ENCODE peak calls at places on chromosomes 2 and 18, in five cellular contexts. One of them, this sample, is unnamed.

GRCh38 chr2:62672601-62673000 is 32.9 kb upstream of the EHBP1 start:
- DNase-seq in suprapubic skin: no peak
- DNase-seq in H1: peak; percentile 36
- DNase-seq in SK-N-SH: no peak
- DNase-seq in upper lobe of left lung: peak; percentile 36
- DNase-seq in this sample: no peak

GRCh38 chr2:136582631-136583205 is 182.6 kb upstream of the THSD7B start:
- DNase-seq in suprapubic skin: no peak
- DNase-seq in H1: no peak
- DNase-seq in SK-N-SH: no peak
- DNase-seq in upper lobe of left lung: no peak
- DNase-seq in this sample: no peak

GRCh38 chr2:63054812-63055509 is 4.3 kb downstream of the OTX1 start:
- DNase-seq in suprapubic skin: no peak
- DNase-seq in H1: no peak
- DNase-seq in SK-N-SH: peak; percentile 57
- DNase-seq in upper lobe of left lung: no peak
- DNase-seq in this sample: no peak

GRCh38 chr2:68287580-68288441 is 31.9 kb downstream of the CNRIP1 start:
- DNase-seq in suprapubic skin: no peak
- DNase-seq in H1: no peak
- DNase-seq in SK-N-SH: no peak
- DNase-seq in upper lobe of left lung: peak; percentile 27
- DNase-seq in this sample: no peak

GRCh38 chr2:195562624-195563566 is 94.1 kb upstream of the SLC39A10 start:
- DNase-seq in suprapubic skin: no peak
- DNase-seq in H1: no peak
- DNase-seq in SK-N-SH: peak; percentile 31
- DNase-seq in upper lobe of left lung: no peak
- DNase-seq in this sample: no peak

GRCh38 chr2:201872576-201872975 is 66.2 kb downstream of the CDK15 start:
- DNase-seq in suprapubic skin: no peak
- DNase-seq in H1: no peak
- DNase-seq in SK-N-SH: no peak
- DNase-seq in upper lobe of left lung: no peak
- DNase-seq in this sample: no peak

GRCh38 chr2:193556766-193557470 is 1362.2 kb upstream of the TMEFF2 start:
- DNase-seq in suprapubic skin: no peak
- DNase-seq in H1: no peak
- DNase-seq in SK-N-SH: no peak
- DNase-seq in upper lobe of left lung: no peak
- DNase-seq in this sample: no peak

GRCh38 chr2:57515366-57515765 is 531.2 kb upstream of the VRK2 start:
- DNase-seq in suprapubic skin: no peak
- DNase-seq in H1: no peak
- DNase-seq in SK-N-SH: no peak
- DNase-seq in upper lobe of left lung: no peak
- DNase-seq in this sample: no peak

GRCh38 chr2:219125886-219126270 is 34.7 kb downstream of the NHEJ1 start:
- DNase-seq in suprapubic skin: no peak
- DNase-seq in H1: no peak
- DNase-seq in SK-N-SH: no peak
- DNase-seq in upper lobe of left lung: no peak
- DNase-seq in this sample: no peak

DNA sequence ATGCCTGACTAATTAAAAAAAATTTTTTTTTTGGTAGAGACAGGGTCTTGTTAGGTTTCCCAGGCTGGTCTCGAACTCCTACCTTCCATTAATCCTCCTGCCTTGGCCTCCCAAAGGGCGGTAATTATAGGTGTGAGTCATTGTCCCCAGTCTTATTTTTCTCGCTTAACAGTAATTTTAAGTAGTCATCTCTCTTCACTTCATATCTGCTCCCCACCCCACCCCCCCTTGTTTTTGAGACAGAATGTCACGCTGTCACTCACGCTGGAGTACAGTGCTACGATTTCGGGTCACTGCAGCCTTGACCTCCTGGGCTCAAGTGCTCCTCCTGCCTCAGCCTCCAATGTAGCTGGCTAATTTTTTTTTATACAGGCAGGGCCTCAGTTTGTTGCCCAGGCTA is 27.7 kb downstream of the RAB10 start:
- DNase-seq in suprapubic skin: no peak
- DNase-seq in H1: no peak
- DNase-seq in SK-N-SH: no peak
- DNase-seq in upper lobe of left lung: no peak
- DNase-seq in this sample: no peak
- H3K36me3 ChIP-seq in suprapubic skin: peaks cover 3% of the 10 kb centered on the region
- H3K36me3 ChIP-seq in H1: no peaks in the 10 kb centered on the region
- H3K36me3 ChIP-seq in SK-N-SH: no peaks in the 10 kb centered on the region
- H3K36me3 ChIP-seq in upper lobe of left lung: no peaks in the 10 kb centered on the region
- H3K36me3 ChIP-seq in this sample: no peaks in the 10 kb centered on the region

DNA sequence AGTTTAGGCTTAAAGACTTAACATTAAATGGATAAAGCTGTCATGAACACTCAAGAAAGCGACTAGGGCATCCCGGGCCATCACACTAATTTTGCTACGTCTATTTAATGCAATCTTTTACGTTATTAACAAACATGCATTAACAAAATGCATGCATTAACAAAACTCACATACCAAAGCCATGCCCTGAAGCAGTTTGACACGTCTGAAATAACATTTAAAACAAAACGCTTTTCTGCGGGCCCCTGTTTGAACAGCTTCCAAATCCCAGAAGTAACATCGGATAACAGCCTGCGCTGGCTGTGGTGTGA is 458 bp downstream of the B4GALT6 start:
- DNase-seq in suprapubic skin: no peak
- DNase-seq in H1: no peak
- DNase-seq in SK-N-SH: no peak
- DNase-seq in upper lobe of left lung: no peak
- DNase-seq in this sample: no peak
- TF ChIP-seq EP300 in suprapubic skin: no peak
- TF ChIP-seq EP300 in H1: no peak
- TF ChIP-seq EP300 in SK-N-SH: no peak
- TF ChIP-seq EP300 in upper lobe of left lung: no peak
- TF ChIP-seq EP300 in this sample: no peak

GRCh38 chr18:8978394-8978793 is 124.1 kb upstream of the NDUFV2 start:
- DNase-seq in suprapubic skin: no peak
- DNase-seq in H1: no peak
- DNase-seq in SK-N-SH: no peak
- DNase-seq in upper lobe of left lung: no peak
- DNase-seq in this sample: no peak
- H3K4me3 ChIP-seq in suprapubic skin: no peak overlapping the region
- H3K4me3 ChIP-seq in H1: no peak overlapping the region
- H3K4me3 ChIP-seq in SK-N-SH: no peak overlapping the region
- H3K4me3 ChIP-seq in upper lobe of left lung: no peak overlapping the region
- H3K4me3 ChIP-seq in this sample: no peak overlapping the region

DNA sequence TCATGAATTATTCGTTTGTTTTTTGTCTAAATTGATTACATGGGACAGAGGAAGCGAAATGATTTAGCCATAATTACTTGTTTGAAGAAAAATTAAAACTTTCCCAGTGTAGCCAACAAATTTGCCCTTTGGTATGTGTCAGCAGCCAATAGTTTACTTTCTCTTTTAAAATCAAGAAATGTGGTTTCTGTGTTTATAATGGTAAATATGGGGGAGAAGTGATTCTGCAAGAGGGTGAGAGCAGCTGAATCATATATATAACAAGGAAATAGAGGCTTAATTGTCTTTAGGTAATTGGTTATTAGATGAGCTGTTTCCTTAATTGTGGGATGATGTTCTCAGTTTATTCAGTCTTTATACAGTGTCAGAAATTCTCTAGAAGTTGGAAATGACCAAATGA is 132.8 kb downstream of the AGPS start:
- DNase-seq in suprapubic skin: no peak
- DNase-seq in H1: no peak
- DNase-seq in SK-N-SH: no peak
- DNase-seq in upper lobe of left lung: no peak
- DNase-seq in this sample: no peak
- H3K36me3 ChIP-seq in suprapubic skin: peaks cover 12% of the 10 kb centered on the region
- H3K36me3 ChIP-seq in H1: no peaks in the 10 kb centered on the region
- H3K36me3 ChIP-seq in SK-N-SH: peaks cover 36% of the 10 kb centered on the region
- H3K36me3 ChIP-seq in upper lobe of left lung: no peaks in the 10 kb centered on the region
- H3K36me3 ChIP-seq in this sample: no peaks in the 10 kb centered on the region

DNA sequence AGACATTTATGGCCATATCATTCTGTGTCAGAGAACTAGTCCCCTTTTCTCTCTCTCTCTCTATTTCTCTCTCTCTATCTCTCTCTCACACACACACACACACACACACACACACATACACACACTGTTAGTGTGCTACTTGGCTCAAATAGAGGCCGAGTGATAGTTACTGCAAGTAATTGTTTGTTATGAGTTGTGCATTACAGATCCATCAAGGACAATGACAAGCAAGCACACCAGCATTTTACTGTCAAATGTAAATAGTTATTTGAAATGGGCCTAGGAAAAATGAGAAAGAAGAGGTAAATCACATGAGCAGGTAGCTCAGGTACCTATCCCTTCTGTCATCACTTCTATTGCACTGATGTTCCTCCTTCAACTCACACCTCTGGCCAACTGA is 122.4 kb upstream of the CDH7 start:
- DNase-seq in suprapubic skin: no peak
- DNase-seq in H1: no peak
- DNase-seq in SK-N-SH: no peak
- DNase-seq in upper lobe of left lung: no peak
- DNase-seq in this sample: no peak
- TF ChIP-seq EP300 in suprapubic skin: no peak
- TF ChIP-seq EP300 in H1: no peak
- TF ChIP-seq EP300 in SK-N-SH: no peak
- TF ChIP-seq EP300 in upper lobe of left lung: no peak
- TF ChIP-seq EP300 in this sample: no peak

GRCh38 chr2:227115761-227116160 is 48.2 kb downstream of the COL4A4 start:
- DNase-seq in suprapubic skin: no peak
- DNase-seq in H1: no peak
- DNase-seq in SK-N-SH: no peak
- DNase-seq in upper lobe of left lung: no peak
- DNase-seq in this sample: no peak
- H3K4me3 ChIP-seq in suprapubic skin: no peak overlapping the region
- H3K4me3 ChIP-seq in H1: no peak overlapping the region
- H3K4me3 ChIP-seq in SK-N-SH: no peak overlapping the region
- H3K4me3 ChIP-seq in upper lobe of left lung: no peak overlapping the region
- H3K4me3 ChIP-seq in this sample: no peak overlapping the region

GRCh38 chr18:70146174-70146573 is 59.3 kb downstream of the RTTN start:
- DNase-seq in suprapubic skin: no peak
- DNase-seq in H1: no peak
- DNase-seq in SK-N-SH: no peak
- DNase-seq in upper lobe of left lung: no peak
- DNase-seq in this sample: no peak
- H3K36me3 ChIP-seq in suprapubic skin: peaks cover 33% of the 10 kb centered on the region
- H3K36me3 ChIP-seq in H1: no peaks in the 10 kb centered on the region
- H3K36me3 ChIP-seq in SK-N-SH: peaks cover 9% of the 10 kb centered on the region
- H3K36me3 ChIP-seq in upper lobe of left lung: no peaks in the 10 kb centered on the region
- H3K36me3 ChIP-seq in this sample: peaks cover 5% of the 10 kb centered on the region

GRCh38 chr2:226115832-226116200 is 683.8 kb downstream of the IRS1 start:
- DNase-seq in suprapubic skin: no peak
- DNase-seq in H1: no peak
- DNase-seq in SK-N-SH: no peak
- DNase-seq in upper lobe of left lung: no peak
- DNase-seq in this sample: no peak
- TF ChIP-seq EP300 in suprapubic skin: no peak
- TF ChIP-seq EP300 in H1: no peak
- TF ChIP-seq EP300 in SK-N-SH: no peak
- TF ChIP-seq EP300 in upper lobe of left lung: no peak
- TF ChIP-seq EP300 in this sample: no peak

DNA sequence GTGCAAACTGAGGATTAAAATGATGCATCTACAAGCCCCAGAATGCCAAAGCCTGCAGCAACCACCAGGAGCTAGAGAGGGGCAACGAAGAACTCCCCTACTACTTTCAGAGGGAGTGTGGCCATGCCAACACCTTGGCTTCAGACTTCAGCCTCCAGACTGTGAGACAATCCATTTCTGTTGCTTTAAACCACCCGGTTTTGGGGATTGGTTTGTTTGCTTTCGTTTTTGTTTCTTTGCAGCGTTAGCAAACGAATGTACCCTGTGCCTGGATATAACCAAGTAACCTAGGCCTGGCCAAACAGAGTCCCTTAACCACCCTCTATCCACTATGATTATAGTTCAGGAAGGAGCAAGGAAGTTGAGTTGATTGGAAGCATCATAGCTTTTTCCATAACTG is 171.2 kb upstream of the NCK2 start:
- DNase-seq in suprapubic skin: peak; percentile 47
- DNase-seq in H1: no peak
- DNase-seq in SK-N-SH: no peak
- DNase-seq in upper lobe of left lung: no peak
- DNase-seq in this sample: no peak
- H3K4me3 ChIP-seq in suprapubic skin: no peak overlapping the region
- H3K4me3 ChIP-seq in H1: no peak overlapping the region
- H3K4me3 ChIP-seq in SK-N-SH: no peak overlapping the region
- H3K4me3 ChIP-seq in upper lobe of left lung: no peak overlapping the region
- H3K4me3 ChIP-seq in this sample: no peak overlapping the region

GRCh38 chr2:53088062-53088461 is 679.5 kb upstream of the CHAC2 start:
- DNase-seq in suprapubic skin: no peak
- DNase-seq in H1: no peak
- DNase-seq in SK-N-SH: no peak
- DNase-seq in upper lobe of left lung: no peak
- DNase-seq in this sample: no peak
- H3K36me3 ChIP-seq in suprapubic skin: no peaks in the 10 kb centered on the region
- H3K36me3 ChIP-seq in H1: no peaks in the 10 kb centered on the region
- H3K36me3 ChIP-seq in SK-N-SH: no peaks in the 10 kb centered on the region
- H3K36me3 ChIP-seq in upper lobe of left lung: no peaks in the 10 kb centered on the region
- H3K36me3 ChIP-seq in this sample: no peaks in the 10 kb centered on the region

This sample was measured in transverse colon.